ENCODE peak calls at places on chromosomes 3 and 15, in six cellular contexts. L is mesenchymal stem cell, I is IMR-90, T is mesendoderm, D is H9, W is H1. P is an unnamed sample.

GRCh38 chr15:99305761-99306505 is 54.7 kb downstream of the LRRC28 start:
- DNase-seq in L (peak), I (peak), T (peak), D (no peak), W (no peak), P (peak)

GRCh38 chr3:195249858-195250464 is 21.0 kb downstream of the XXYLT1 start:
- DNase-seq in L (no peak), I (no peak), T (no peak), D (no peak), W (peak), P (no peak)

GRCh38 chr15:90664650-90665287 is 52.4 kb upstream of the BLM start:
- DNase-seq in L (no peak), I (peak), T (no peak), D (no peak), W (no peak), P (no peak)

GRCh38 chr15:82613764-82614163 is 33.4 kb downstream of the CPEB1 start:
- DNase-seq in L (no peak), I (no peak), T (no peak), D (no peak), W (no peak), P (no peak)

GRCh38 chr3:165130709-165131108 is 52.4 kb upstream of the SI start:
- DNase-seq in L (no peak), I (no peak), T (no peak), D (no peak), W (no peak), P (no peak)

GRCh38 chr3:24389108-24390090 is 105.3 kb downstream of the THRB start:
- DNase-seq in L (no peak), I (no peak), T (peak), D (no peak), W (no peak), P (no peak)

GRCh38 chr15:61137139-61137792 is 91.8 kb downstream of the RORA start:
- DNase-seq in L (no peak), I (no peak), T (no peak), D (no peak), W (no peak), P (no peak)

GRCh38 chr3:152037953-152038352 is 164.5 kb downstream of the SUCNR1 start:
- DNase-seq in L (no peak), I (no peak), T (peak), D (no peak), W (no peak), P (no peak)

GRCh38 chr15:75178171-75178937 is 23.3 kb upstream of the C15orf39 start:
- DNase-seq in L (peak), I (no peak), T (no peak), D (peak), W (peak), P (no peak)

GRCh38 chr3:10471337-10471721 is 34.1 kb downstream of the ATP2B2 start:
- DNase-seq in L (no peak), I (peak), T (peak), D (no peak), W (no peak), P (peak)

GRCh38 chr3:12869025-12869695 is 27.8 kb upstream of the RPL32 start:
- DNase-seq in L (peak), I (no peak), T (peak), D (peak), W (peak), P (peak)

GRCh38 chr3:36312351-36312750 is 68.0 kb upstream of the STAC start:
- DNase-seq in L (no peak), I (no peak), T (peak), D (no peak), W (no peak), P (no peak)

GRCh38 chr15:31439328-31439727 is 112.7 kb downstream of the KLF13 start:
- DNase-seq in L (no peak), I (no peak), T (peak), D (peak), W (peak), P (no peak)

GRCh38 chr3:119322523-119323400 is 28.6 kb downstream of the ARHGAP31 start:
- DNase-seq in L (peak), I (peak), T (peak), D (peak), W (peak), P (peak)

GRCh38 chr3:187368251-187368733 is at the start of gene RTP4:
- DNase-seq in L (peak), I (peak), T (no peak), D (no peak), W (no peak), P (no peak)

GRCh38 chr3:8318002-8318649 is 183.5 kb upstream of the LMCD1 start:
- DNase-seq in L (peak), I (peak), T (peak), D (no peak), W (no peak), P (no peak)

GRCh38 chr3:100124116-100124767 is 9.9 kb upstream of the FILIP1L start:
- DNase-seq in L (no peak), I (no peak), T (no peak), D (no peak), W (no peak), P (no peak)

GRCh38 chr3:4588410-4588809 is 95.3 kb downstream of the ITPR1 start:
- DNase-seq in L (peak), I (peak), T (no peak), D (no peak), W (no peak), P (no peak)

GRCh38 chr3:48716508-48716981 is 476 bp downstream of the IP6K2 start:
- DNase-seq in L (peak), I (no peak), T (peak), D (no peak), W (peak), P (no peak)

GRCh38 chr3:61875488-61875887 is 314.1 kb downstream of the PTPRG start:
- DNase-seq in L (no peak), I (no peak), T (no peak), D (no peak), W (no peak), P (no peak)

GRCh38 chr3:192879346-192880031 is 38.2 kb downstream of the MB21D2 start:
- DNase-seq in L (peak), I (peak), T (peak), D (peak), W (no peak), P (peak)
- H2BK120ac ChIP-seq in L (no peak), I (peak), T (peak), D (no peak), W (no peak), P (no peak)

GRCh38 chr3:55180161-55180560 is 252.3 kb upstream of the LRTM1 start:
- DNase-seq in L (no peak), I (peak), T (no peak), D (no peak), W (no peak), P (no peak)
- H2BK120ac ChIP-seq in L (no peak), I (peak), T (no peak), D (no peak), W (no peak), P (no peak)

DNA sequence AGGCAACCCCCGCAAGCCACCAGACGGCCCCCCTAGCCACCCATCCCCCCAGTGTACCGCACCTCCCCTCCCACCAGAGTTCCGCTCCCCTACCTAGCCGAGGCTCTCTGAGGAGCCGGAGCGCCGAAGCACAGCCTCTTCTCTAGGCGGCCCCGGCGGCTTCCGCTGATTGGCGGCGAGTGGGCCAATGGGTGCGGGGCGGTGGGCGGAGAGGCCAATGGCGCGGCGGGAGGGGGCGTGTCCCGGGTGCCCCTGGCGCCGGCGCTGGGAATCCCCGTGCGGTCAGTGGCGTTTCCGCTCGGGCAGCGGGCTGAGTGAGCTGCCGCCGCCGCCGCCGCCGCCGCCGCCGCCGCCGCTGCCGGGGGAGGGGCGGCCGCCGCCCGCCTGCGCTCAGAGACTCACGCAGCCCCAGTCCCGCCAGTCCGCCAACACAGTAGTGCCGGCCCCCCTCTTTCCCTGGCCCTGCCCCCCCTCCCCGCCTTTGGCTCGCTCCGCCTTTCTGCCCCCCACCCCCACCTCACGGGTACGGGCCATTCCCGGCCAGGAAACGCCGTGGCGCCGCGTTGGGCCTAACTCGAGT is at the start of gene SETD5:
- DNase-seq in L (peak), I (peak), T (peak), D (peak), W (peak), P (peak)
- H2BK120ac ChIP-seq in L (peak), I (peak), T (peak), D (no peak), W (no peak), P (peak)

GRCh38 chr3:131386429-131386926 is 4.9 kb downstream of the NUDT16 start:
- DNase-seq in L (peak), I (no peak), T (peak), D (no peak), W (no peak), P (no peak)

GRCh38 chr3:131381445-131382291 is at the start of gene NUDT16:
- DNase-seq in L (peak), I (peak), T (peak), D (peak), W (peak), P (peak)
- H2BK120ac ChIP-seq in L (no peak), I (peak), T (no peak), D (no peak), W (no peak), P (no peak)

DNA sequence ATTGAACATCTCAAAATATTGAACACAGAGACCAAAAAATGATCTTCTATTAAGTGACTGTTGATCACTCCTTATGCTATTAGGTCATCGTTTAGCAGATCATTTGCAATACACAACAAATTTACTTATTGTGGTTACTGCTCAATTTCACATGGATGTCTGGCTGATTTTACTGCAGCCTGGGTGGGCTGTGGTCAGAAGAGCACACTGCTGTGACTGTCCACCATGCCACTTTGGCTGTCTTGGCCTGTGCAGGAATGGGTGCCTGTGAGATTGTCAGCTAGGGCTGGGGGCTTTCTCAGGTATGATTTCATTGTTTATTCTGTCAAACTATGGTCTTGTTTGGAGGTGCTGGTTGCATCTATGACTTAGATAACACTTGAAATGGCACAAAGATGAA is 80.1 kb upstream of the LRTM1 start:
- DNase-seq in L (no peak), I (no peak), T (no peak), D (no peak), W (no peak), P (no peak)
- H2BK120ac ChIP-seq in L (no peak), I (no peak), T (no peak), D (no peak), W (peak), P (no peak)

GRCh38 chr3:39180546-39181346 is 11.6 kb downstream of the XIRP1 start:
- DNase-seq in L (peak), I (peak), T (peak), D (peak), W (peak), P (peak)

GRCh38 chr3:39177708-39178332 is 14.6 kb downstream of the XIRP1 start:
- DNase-seq in L (peak), I (peak), T (peak), D (peak), W (peak), P (no peak)

GRCh38 chr3:39178553-39178952 is 13.8 kb downstream of the XIRP1 start:
- DNase-seq in L (peak), I (peak), T (peak), D (no peak), W (no peak), P (no peak)

GRCh38 chr3:39181408-39182335 is 10.7 kb downstream of the XIRP1 start:
- DNase-seq in L (no peak), I (no peak), T (no peak), D (no peak), W (no peak), P (no peak)

GRCh38 chr3:39180183-39180545 is 12.2 kb downstream of the XIRP1 start:
- DNase-seq in L (no peak), I (no peak), T (no peak), D (no peak), W (no peak), P (no peak)
- H2BK120ac ChIP-seq in L (no peak), I (peak), T (no peak), D (no peak), W (no peak), P (no peak)